ENCODE peak calls at places on chromosomes 2 and 18, in four cellular contexts. B is lower lobe of right lung; Z is right lobe of liver; W is CD4-positive, CD25-positive, alpha-beta regulatory T cell. C is an unnamed sample. For H3K4me1, the result is how much of the 10 kb centered on the place peaks cover.

GRCh38 chr2:68287580-68288441 is 31.9 kb downstream of the CNRIP1 start:
- ATAC-seq in B (peak), Z (peak), W (no peak), C (peak)

GRCh38 chr2:234164499-234165409 is 114.3 kb downstream of the SPP2 start:
- ATAC-seq in B (no peak), Z (no peak), W (peak), C (no peak)

GRCh38 chr2:45765007-45765767 is 113.7 kb downstream of the PRKCE start:
- ATAC-seq in B (peak), Z (peak), W (no peak), C (no peak)

GRCh38 chr2:47720559-47720958 is 62.4 kb upstream of the MSH6 start:
- ATAC-seq in B (no peak), Z (no peak), W (no peak), C (no peak)

GRCh38 chr2:43405829-43406228 is 179.4 kb upstream of the ZFP36L2 start:
- ATAC-seq in B (no peak), Z (no peak), W (no peak), C (no peak)

GRCh38 chr2:6906165-6906751 is 11.0 kb upstream of the RNF144A start:
- ATAC-seq in B (no peak), Z (no peak), W (peak), C (no peak)

GRCh38 chr2:74632939-74633312 is 15.2 kb downstream of the M1AP start:
- ATAC-seq in B (no peak), Z (no peak), W (no peak), C (no peak)

GRCh38 chr2:204871246-204871953 is 326.1 kb downstream of the PARD3B start:
- ATAC-seq in B (no peak), Z (peak), W (no peak), C (no peak)

GRCh38 chr2:190435031-190435677 is 27.0 kb downstream of the MFSD6 start:
- ATAC-seq in B (no peak), Z (no peak), W (no peak), C (no peak)

GRCh38 chr2:230184727-230185578 is 34.8 kb downstream of the SP110 start:
- ATAC-seq in B (no peak), Z (peak), W (no peak), C (no peak)

GRCh38 chr2:215979615-215980014 is 33.7 kb downstream of the MREG start:
- ATAC-seq in B (peak), Z (no peak), W (peak), C (no peak)

GRCh38 chr18:7645756-7646155 is 78.6 kb downstream of the PTPRM start:
- ATAC-seq in B (no peak), Z (no peak), W (no peak), C (no peak)

GRCh38 chr18:23291456-23292205 is 156.3 kb downstream of the CABLES1 start:
- ATAC-seq in B (peak), Z (no peak), W (no peak), C (peak)

GRCh38 chr18:30903566-30903965 is 139.0 kb downstream of the DSC3 start:
- ATAC-seq in B (no peak), Z (peak), W (no peak), C (no peak)

GRCh38 chr2:150532883-150533282 is 45.4 kb upstream of the RND3 start:
- ATAC-seq in B (no peak), Z (no peak), W (no peak), C (no peak)

GRCh38 chr2:235675678-235676535 is 182.1 kb downstream of the AGAP1 start:
- ATAC-seq in B (no peak), Z (no peak), W (no peak), C (no peak)

GRCh38 chr18:10194592-10194991 is 259.8 kb upstream of the APCDD1 start:
- ATAC-seq in B (no peak), Z (no peak), W (no peak), C (no peak)

GRCh38 chr2:223834431-223834830 is 3.0 kb downstream of the AP1S3 start:
- ATAC-seq in B (no peak), Z (no peak), W (no peak), C (no peak)

GRCh38 chr2:197799072-197799471 is 5.3 kb upstream of the PLCL1 start:
- ATAC-seq in B (no peak), Z (no peak), W (no peak), C (no peak)

GRCh38 chr2:222358876-222359275 is 60.1 kb upstream of the PAX3 start:
- ATAC-seq in B (peak), Z (no peak), W (no peak), C (peak)

GRCh38 chr2:231563378-231563961 is 29.2 kb upstream of the TEX44 start:
- ATAC-seq in B (peak), Z (peak), W (no peak), C (peak)

GRCh38 chr2:199956062-199956380 is 639 bp downstream of the MAIP1 start:
- ATAC-seq in B (no peak), Z (no peak), W (no peak), C (no peak)

GRCh38 chr2:77977486-77978063 is 455.4 kb upstream of the LRRTM4 start:
- ATAC-seq in B (no peak), Z (no peak), W (no peak), C (no peak)

GRCh38 chr2:50401772-50402653 is 629.9 kb downstream of the NRXN1 start:
- ATAC-seq in B (peak), Z (peak), W (no peak), C (no peak)

GRCh38 chr2:30860003-30860402 is 52.8 kb upstream of the CAPN13 start:
- ATAC-seq in B (no peak), Z (no peak), W (no peak), C (no peak)

GRCh38 chr2:213177685-213178084 is 26.3 kb upstream of the IKZF2 start:
- ATAC-seq in B (no peak), Z (peak), W (no peak), C (no peak)

GRCh38 chr2:181515719-181516118 is 58.5 kb downstream of the ITGA4 start:
- ATAC-seq in B (no peak), Z (no peak), W (no peak), C (no peak)

GRCh38 chr18:3458378-3458777 is 8.4 kb downstream of the TGIF1 start:
- ATAC-seq in B (no peak), Z (no peak), W (peak), C (no peak)

GRCh38 chr18:3457261-3457724 is 7.3 kb downstream of the TGIF1 start:
- ATAC-seq in B (no peak), Z (peak), W (no peak), C (no peak)

GRCh38 chr18:3455090-3455640 is 5.2 kb downstream of the TGIF1 start:
- ATAC-seq in B (no peak), Z (no peak), W (no peak), C (no peak)

GRCh38 chr18:3455938-3456685 is 6.1 kb downstream of the TGIF1 start:
- ATAC-seq in B (no peak), Z (peak), W (no peak), C (no peak)

GRCh38 chr18:3456686-3457069 is 6.7 kb downstream of the TGIF1 start:
- ATAC-seq in B (peak), Z (peak), W (no peak), C (no peak)
- H3K4me1 ChIP-seq in B (half or more), Z (under half), W (under half), C (under half)

DNA sequence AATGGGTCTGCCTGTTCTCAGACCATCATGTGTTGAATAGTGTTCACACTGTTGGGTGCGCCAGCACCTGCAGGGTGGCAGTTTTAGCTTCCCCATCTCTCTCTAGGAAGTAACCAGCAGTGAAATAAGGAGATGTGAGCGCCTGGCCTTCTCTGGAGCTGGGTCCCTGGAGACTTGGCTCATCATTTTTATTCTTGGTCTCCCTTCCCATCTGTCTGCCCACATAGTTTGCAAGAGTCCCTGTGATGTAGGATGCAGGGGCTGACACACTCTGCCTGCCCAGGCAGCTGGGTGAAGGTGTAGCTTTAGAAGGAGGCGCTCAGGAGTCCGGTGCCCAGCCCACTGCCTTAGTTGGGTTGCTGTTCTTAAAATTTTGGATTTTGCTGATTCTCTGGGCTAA is 172.2 kb downstream of the LDLRAD4 start:
- ATAC-seq in B (no peak), Z (no peak), W (no peak), C (no peak)
- H3K4me1 ChIP-seq in B (under half), Z (under half), W (half or more), C (half or more)

DNA sequence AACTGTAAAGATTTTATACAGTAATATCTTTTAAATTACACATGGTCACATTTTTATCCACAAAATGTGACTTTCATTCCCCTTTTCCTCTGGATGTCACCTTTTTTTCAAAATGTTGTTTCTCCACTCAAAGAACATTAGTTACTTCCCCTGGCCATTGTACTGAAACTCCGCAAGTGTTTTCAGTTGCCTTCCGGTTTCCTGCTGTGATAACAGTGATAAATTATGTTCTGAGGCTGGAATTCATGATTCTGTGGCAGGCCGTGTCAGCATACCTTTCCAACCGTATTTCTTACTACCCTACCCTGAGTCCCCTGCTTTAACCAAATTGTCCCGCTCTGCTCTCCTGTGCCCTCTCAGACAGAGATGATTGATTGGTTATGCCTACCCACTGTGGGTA is 53.5 kb downstream of the MGAT5 start:
- ATAC-seq in B (no peak), Z (peak), W (no peak), C (no peak)
- H3K4me1 ChIP-seq in B (under half), Z (under half), W (under half), C (under half)

GRCh38 chr2:152468832-152469692 is 134.1 kb downstream of the FMNL2 start:
- ATAC-seq in B (peak), Z (peak), W (no peak), C (peak)

GRCh38 chr2:152465541-152465940 is 130.6 kb downstream of the FMNL2 start:
- ATAC-seq in B (no peak), Z (no peak), W (no peak), C (no peak)

GRCh38 chr2:152466925-152467676 is 132.1 kb downstream of the FMNL2 start:
- ATAC-seq in B (peak), Z (peak), W (no peak), C (peak)

GRCh38 chr2:152466041-152466440 is 131.1 kb downstream of the FMNL2 start:
- ATAC-seq in B (peak), Z (peak), W (no peak), C (no peak)

DNA sequence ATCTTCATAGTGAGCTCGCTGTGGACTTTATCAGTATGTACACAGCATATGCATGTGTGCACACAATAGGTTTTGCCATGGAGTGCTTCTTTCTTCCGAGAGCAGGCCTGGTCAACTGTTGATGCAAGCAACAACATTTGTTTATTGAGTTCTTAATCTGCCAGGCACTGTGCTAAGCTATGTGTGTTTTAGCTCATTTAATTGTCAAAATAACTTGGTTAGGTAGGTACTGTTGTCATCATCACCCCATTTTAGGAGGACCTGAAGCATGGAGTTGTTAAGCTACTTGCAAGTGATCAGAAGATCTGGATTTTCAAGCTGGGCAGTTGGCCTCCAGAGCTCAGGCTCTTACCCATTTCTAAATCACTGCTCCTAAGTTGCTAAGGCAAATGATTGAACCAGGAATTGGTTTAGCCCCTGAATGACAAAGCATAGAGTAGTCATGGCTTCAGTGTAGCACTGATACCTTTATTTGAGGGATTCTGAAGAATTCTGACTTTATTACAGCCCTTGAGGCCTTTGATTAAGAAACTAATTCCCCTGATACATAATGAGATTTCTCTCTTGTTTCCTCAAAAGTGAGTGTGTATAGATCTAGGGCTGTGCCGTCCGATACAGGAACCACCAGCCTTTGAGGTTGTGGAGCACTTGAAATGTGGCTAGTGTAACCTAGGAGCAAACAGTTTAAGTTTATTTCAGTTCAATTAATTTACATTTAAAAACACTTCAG is 132.9 kb downstream of the FMNL2 start:
- ATAC-seq in B (peak), Z (peak), W (no peak), C (no peak)
- H3K4me1 ChIP-seq in B (half or more), Z (under half), W (under half), C (under half)

GRCh38 chr2:160401895-160402294 is 91.7 kb downstream of the RBMS1 start:
- ATAC-seq in B (no peak), Z (no peak), W (no peak), C (no peak)

GRCh38 chr2:160399880-160400279 is 93.7 kb downstream of the RBMS1 start:
- ATAC-seq in B (no peak), Z (no peak), W (no peak), C (no peak)

GRCh38 chr2:160394153-160394552 is 99.5 kb downstream of the RBMS1 start:
- ATAC-seq in B (peak), Z (peak), W (peak), C (no peak)

GRCh38 chr2:160402498-160402897 is 91.1 kb downstream of the RBMS1 start:
- ATAC-seq in B (no peak), Z (no peak), W (no peak), C (no peak)

DNA sequence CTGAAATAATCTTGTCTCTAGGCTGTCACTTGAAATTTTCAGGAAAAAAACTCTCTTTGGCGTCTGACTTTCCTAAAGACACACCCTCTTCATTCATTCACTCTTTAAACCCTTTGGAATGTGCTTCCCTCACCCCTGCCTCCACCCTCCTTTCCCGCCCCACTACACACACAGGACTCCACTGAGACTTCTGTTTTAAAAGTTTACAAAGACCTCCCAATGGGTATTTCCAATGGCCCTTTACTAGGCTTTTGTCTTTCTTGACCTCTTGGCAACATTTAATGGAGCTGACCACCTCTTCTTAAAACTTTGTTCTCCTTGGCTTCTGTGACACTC is 96.1 kb downstream of the RBMS1 start:
- ATAC-seq in B (peak), Z (no peak), W (no peak), C (no peak)
- H3K4me1 ChIP-seq in B (half or more), Z (under half), W (under half), C (under half)

DNA sequence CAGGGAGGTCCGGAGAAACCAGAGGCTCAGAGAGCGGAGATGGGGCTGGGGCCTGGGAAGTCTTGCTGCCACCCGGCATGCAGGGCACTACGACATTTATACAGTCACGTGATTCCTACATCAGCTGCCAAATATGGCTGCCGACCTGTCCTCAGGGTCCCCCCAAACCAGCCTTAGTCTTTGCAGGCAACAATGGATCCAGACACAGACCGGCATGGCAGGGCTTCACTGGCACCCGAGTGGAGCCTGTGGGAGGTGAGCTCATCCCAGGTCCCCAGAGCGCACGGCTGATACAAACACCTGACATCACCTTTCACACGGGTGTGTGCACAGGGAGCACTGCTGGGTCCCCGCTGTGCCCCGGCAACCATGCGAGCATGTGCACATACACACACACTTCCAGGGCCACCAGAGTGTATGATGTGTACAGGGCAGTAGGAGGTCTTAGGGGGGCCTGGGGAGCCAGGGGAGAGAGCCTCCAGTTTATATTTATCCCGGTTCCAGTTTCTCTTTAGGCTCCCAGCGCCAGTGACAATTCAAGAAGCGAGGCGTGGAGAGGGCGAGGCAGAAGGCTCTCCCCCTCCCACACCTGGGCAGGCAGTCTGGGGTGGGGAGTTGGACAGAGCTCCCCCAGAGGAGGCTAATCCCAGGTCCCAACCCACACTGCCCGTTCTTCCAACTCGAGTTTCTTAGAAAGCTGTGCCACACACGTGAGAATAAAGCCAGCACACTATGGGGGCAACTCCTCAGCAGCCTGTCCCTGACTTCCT is 2.7 kb downstream of the SEMA4C start:
- ATAC-seq in B (no peak), Z (no peak), W (no peak), C (no peak)
- H3K4me1 ChIP-seq in B (under half), Z (under half), W (under half), C (under half)

DNA sequence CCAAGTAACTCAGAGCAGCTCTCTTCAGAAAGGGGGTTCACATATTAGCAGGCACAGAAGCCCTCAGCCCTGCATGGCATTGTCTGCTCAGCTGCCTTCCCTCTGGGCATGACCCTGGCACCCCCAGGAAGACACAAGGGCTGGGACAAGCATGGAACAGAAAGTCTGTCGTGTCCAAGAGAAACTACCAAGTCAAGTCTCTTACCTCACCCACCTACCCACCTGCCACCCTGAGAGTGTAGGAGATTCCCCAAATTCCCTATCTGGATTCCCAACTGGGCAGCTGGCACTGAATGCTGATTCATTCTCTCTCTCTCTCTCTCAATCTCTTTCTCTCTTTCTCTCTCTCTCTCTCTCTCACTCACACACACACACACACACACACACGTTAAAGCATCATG is 21.6 kb downstream of the SMAD7 start:
- ATAC-seq in B (no peak), Z (no peak), W (no peak), C (no peak)
- H3K4me1 ChIP-seq in B (half or more), Z (under half), W (half or more), C (half or more)

DNA sequence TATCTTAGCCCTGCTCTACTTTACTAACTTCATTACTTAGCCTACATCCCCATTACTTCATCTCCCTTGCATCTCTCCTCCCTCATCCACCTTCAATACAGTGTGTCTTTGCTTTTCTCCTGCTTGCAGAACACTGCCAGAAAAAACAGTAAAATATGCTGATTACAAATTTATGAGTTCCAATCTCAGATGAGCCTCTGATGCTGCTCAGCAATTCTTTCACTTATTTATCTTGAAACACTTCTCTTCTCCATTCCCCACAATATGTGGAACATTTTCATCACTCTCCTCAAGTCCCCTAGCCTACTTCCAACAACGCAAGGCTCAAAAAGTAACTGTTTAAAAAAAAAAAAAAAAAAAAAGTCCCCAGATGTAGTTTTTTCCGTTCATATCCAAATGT is 7.1 kb downstream of the VPS54 start:
- ATAC-seq in B (no peak), Z (no peak), W (no peak), C (no peak)
- H3K4me1 ChIP-seq in B (under half), Z (under half), W (under half), C (under half)

GRCh38 chr2:237704476-237705224 is 77.3 kb downstream of the LRRFIP1 start:
- ATAC-seq in B (no peak), Z (no peak), W (no peak), C (no peak)
- H3K4me1 ChIP-seq in B (half or more), Z (under half), W (half or more), C (under half)